ENCODE peak calls at places on chromosomes 11 and 22, in four cellular contexts. X, F, Q and B are unnamed samples.

GRCh38 chr22:30609260-30610185 is 2.5 kb downstream of the TCN2 start:
- DNase-seq in Q (peak; percentile 70), X (no peak), F (peak; percentile 83), B (no peak)

GRCh38 chr11:108672113-108672512 is 7.2 kb downstream of the DDX10 start:
- DNase-seq in F (no peak), Q (no peak), X (no peak), B (no peak)

GRCh38 chr11:27347949-27348879 is 14.8 kb downstream of the CCDC34 start:
- DNase-seq in X (no peak), F (no peak), Q (no peak), B (peak; percentile 12)

GRCh38 chr11:134026655-134027343 is 42.1 kb upstream of the JAM3 start:
- DNase-seq in Q (no peak), F (no peak), X (no peak), B (no peak)

GRCh38 chr11:126494831-126495230 is 139.3 kb downstream of the ST3GAL4 start:
- DNase-seq in F (no peak), Q (no peak), X (no peak), B (no peak)

GRCh38 chr22:50703726-50704509 is 31.3 kb downstream of the SHANK3 start:
- DNase-seq in Q (no peak), X (no peak), F (no peak), B (no peak)

GRCh38 chr22:29979645-29980303 is 96.8 kb downstream of the MTMR3 start:
- DNase-seq in X (no peak), F (no peak), Q (peak; percentile 4), B (no peak)

GRCh38 chr11:67287355-67288197 is 1.5 kb upstream of the ANKRD13D start:
- DNase-seq in Q (no peak), F (no peak), X (no peak), B (no peak)

GRCh38 chr22:46043816-46044717 is 67.1 kb upstream of the WNT7B start:
- DNase-seq in X (no peak), F (no peak), Q (no peak), B (no peak)

GRCh38 chr11:24709928-24710565 is 213.2 kb downstream of the LUZP2 start:
- DNase-seq in Q (no peak), F (no peak), X (no peak), B (no peak)

GRCh38 chr22:26570126-26570525 is 19.8 kb downstream of the TPST2 start:
- DNase-seq in F (no peak), Q (no peak), X (no peak), B (no peak)

GRCh38 chr22:46053563-46054090 is 76.7 kb upstream of the WNT7B start:
- DNase-seq in Q (no peak), X (no peak), F (peak; percentile 22), B (peak; percentile 62)

GRCh38 chr11:33016654-33017053 is 976 bp downstream of the DEPDC7 start:
- DNase-seq in Q (no peak), X (no peak), F (no peak), B (no peak)

GRCh38 chr11:125086633-125087296 is 23.7 kb downstream of the SLC37A2 start:
- DNase-seq in X (no peak), F (no peak), Q (no peak), B (no peak)

GRCh38 chr22:47515384-47516125 is 753.1 kb downstream of the TBC1D22A start:
- DNase-seq in X (no peak), Q (no peak), F (no peak), B (no peak)

GRCh38 chr11:99739464-99740089 is 718.8 kb downstream of the CNTN5 start:
- DNase-seq in Q (no peak), X (peak; percentile 17), F (peak; percentile 13), B (peak; percentile 23)

GRCh38 chr11:119316729-119317591 is at the start of gene MCAM:
- DNase-seq in X (peak; percentile 41), F (peak; percentile 93), Q (no peak), B (peak; percentile 72)

GRCh38 chr11:27443746-27444465 is 28.7 kb downstream of the LGR4 start:
- DNase-seq in F (no peak), Q (no peak), X (no peak), B (no peak)

GRCh38 chr11:13140028-13140870 is 131.1 kb downstream of the RASSF10 start:
- DNase-seq in Q (peak; percentile 57), F (no peak), X (peak; percentile 100), B (no peak)

GRCh38 chr11:14249121-14249963 is 109.6 kb downstream of the RRAS2 start:
- DNase-seq in X (peak; percentile 35), Q (no peak), F (peak; percentile 63), B (peak; percentile 69)

GRCh38 chr11:134579709-134580634 is 167.9 kb upstream of the B3GAT1 start:
- DNase-seq in X (no peak), Q (no peak), F (no peak), B (no peak)

GRCh38 chr11:33773399-33774355 is 643 bp downstream of the FBXO3 start:
- DNase-seq in F (peak; percentile 82), Q (no peak), X (peak; percentile 6), B (peak; percentile 34)

GRCh38 chr11:134481135-134481534 is 69.1 kb upstream of the B3GAT1 start:
- DNase-seq in X (no peak), Q (no peak), F (no peak), B (no peak)

GRCh38 chr11:45590743-45591142 is 74.7 kb downstream of the CHST1 start:
- DNase-seq in Q (no peak), X (no peak), F (no peak), B (no peak)

GRCh38 chr11:44515085-44515484 is 50.4 kb upstream of the CD82 start:
- DNase-seq in F (no peak), Q (no peak), X (no peak), B (no peak)

GRCh38 chr11:74806267-74806666 is 57.6 kb downstream of the RNF169 start:
- DNase-seq in X (peak; percentile 7), F (peak; percentile 28), Q (no peak), B (no peak)

DNA sequence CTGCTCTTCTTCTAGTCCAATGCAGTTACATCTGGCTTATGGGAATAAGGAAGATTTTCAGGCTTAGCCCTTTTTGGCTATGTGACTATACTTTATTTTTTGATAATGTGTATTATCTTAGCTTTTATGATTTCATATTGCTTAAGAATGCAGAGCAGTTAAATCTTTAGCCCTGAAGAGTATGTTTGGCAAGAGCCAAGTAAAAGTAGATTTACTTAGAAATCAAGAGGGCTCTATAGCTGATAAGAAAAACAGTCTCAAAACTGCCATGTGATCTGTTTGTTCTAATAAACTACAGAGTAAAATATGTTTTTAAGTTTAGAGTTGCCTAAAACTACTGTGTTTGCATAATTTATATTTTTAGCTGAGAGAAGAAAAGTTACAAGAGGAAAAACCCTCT is 61.2 kb downstream of the RNF169 start:
- DNase-seq in Q (no peak), X (no peak), F (no peak), B (no peak)
- TF ChIP-seq BHLHE40 in Q (no peak), X (no peak), F (no peak), B (no peak)

GRCh38 chr11:113991718-113992458 is 17.0 kb downstream of the HTR3A start:
- DNase-seq in F (no peak), Q (no peak), X (no peak), B (no peak)

GRCh38 chr11:113989381-113989780 is 14.5 kb downstream of the HTR3A start:
- DNase-seq in X (no peak), F (no peak), Q (no peak), B (no peak)

GRCh38 chr11:113991170-113991569 is 16.3 kb downstream of the HTR3A start:
- DNase-seq in F (peak; percentile 50), Q (no peak), X (peak; percentile 6), B (peak; percentile 56)

GRCh38 chr11:113992459-113993105 is 17.7 kb downstream of the HTR3A start:
- DNase-seq in F (no peak), Q (no peak), X (no peak), B (no peak)

GRCh38 chr11:113989916-113990315 is 15.0 kb downstream of the HTR3A start:
- DNase-seq in X (no peak), F (no peak), Q (no peak), B (no peak)
- TF ChIP-seq SP1 in X (no peak), F (no peak), Q (no peak), B (no peak)

GRCh38 chr22:44200855-44201550 is 20.3 kb downstream of the PARVG start:
- DNase-seq in F (no peak), X (no peak), Q (no peak), B (no peak)

GRCh38 chr22:44200451-44200850 is 19.7 kb downstream of the PARVG start:
- DNase-seq in F (no peak), X (no peak), Q (no peak), B (no peak)

GRCh38 chr22:44201556-44202129 is 20.9 kb downstream of the PARVG start:
- DNase-seq in X (no peak), Q (no peak), F (no peak), B (no peak)

GRCh38 chr22:44203203-44203602 is 22.5 kb downstream of the PARVG start:
- DNase-seq in F (no peak), X (no peak), Q (no peak), B (no peak)

DNA sequence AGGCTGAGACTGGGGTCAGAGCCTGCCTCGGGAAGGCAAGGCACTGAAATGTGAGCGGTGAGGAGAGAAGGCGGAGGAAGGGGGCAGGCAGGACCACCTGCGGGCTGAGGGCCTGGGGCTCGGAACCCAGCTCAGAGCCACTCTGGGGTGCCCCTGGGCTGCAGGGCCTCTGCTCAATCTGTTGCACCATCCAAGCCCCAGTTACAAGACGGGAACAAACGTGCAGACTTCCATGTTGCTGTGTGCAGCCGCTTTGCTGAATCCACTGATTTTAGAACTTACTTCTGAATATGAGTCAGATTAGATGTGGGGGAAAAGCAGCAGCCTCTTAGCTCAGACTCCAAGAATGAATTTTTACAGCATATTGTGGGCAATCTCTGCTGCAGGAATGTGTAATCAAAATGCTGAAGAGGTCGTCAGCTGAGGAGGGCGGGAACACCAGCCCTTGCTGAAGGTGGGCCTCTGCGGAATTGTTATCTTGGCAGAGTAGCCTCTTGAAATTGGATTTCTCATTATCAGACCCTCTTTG is 21.6 kb downstream of the PARVG start:
- DNase-seq in X (no peak), F (no peak), Q (no peak), B (no peak)
- TF ChIP-seq FOXK2 in X (no peak), F (no peak), Q (no peak), B (no peak)

GRCh38 chr11:131070365-131070764 is 154.1 kb upstream of the SNX19 start:
- DNase-seq in F (no peak), X (no peak), Q (no peak), B (no peak)

GRCh38 chr11:131066551-131066950 is 150.3 kb upstream of the SNX19 start:
- DNase-seq in X (no peak), Q (no peak), F (no peak), B (no peak)

GRCh38 chr11:131063638-131064037 is 147.4 kb upstream of the SNX19 start:
- DNase-seq in Q (no peak), X (no peak), F (no peak), B (no peak)

GRCh38 chr11:131065435-131066295 is 149.4 kb upstream of the SNX19 start:
- DNase-seq in F (no peak), Q (no peak), X (no peak), B (no peak)

GRCh38 chr11:131064373-131064991 is 148.2 kb upstream of the SNX19 start:
- DNase-seq in F (peak; percentile 65), Q (peak; percentile 5), X (peak; percentile 42), B (peak; percentile 74)
- TF ChIP-seq BHLHE40 in F (no peak), Q (no peak), X (no peak), B (no peak)

GRCh38 chr11:58286249-58286648 is 18.2 kb upstream of the OR10W1 start:
- DNase-seq in X (peak; percentile 54), F (peak; percentile 7), Q (no peak), B (peak; percentile 14)
- TF ChIP-seq SP1 in X (no peak), F (no peak), Q (no peak), B (no peak)